ENCODE peak calls at places on chromosomes 11 and 22, in seven cellular contexts. One of them, this sample, is unnamed.

GRCh38 chr11:46047520-46047919 is 73.7 kb downstream of the PHF21A start:
- DNase-seq in IMR-90: no peak
- DNase-seq in mesenchymal stem cell: no peak
- DNase-seq in mesendoderm: no peak
- DNase-seq in H9: no peak
- DNase-seq in H1: no peak
- DNase-seq in trophoblast cell: no peak
- DNase-seq in this sample: no peak

GRCh38 chr11:120054753-120055045 is 83.2 kb downstream of the TRIM29 start:
- DNase-seq in IMR-90: no peak
- DNase-seq in mesenchymal stem cell: no peak
- DNase-seq in mesendoderm: no peak
- DNase-seq in H9: peak
- DNase-seq in H1: no peak
- DNase-seq in trophoblast cell: no peak
- DNase-seq in this sample: no peak

GRCh38 chr11:121715395-121715794 is 262.6 kb upstream of the SORL1-AS1 start:
- DNase-seq in IMR-90: no peak
- DNase-seq in mesenchymal stem cell: no peak
- DNase-seq in mesendoderm: no peak
- DNase-seq in H9: no peak
- DNase-seq in H1: no peak
- DNase-seq in trophoblast cell: no peak
- DNase-seq in this sample: no peak

GRCh38 chr22:36151006-36151595 is 9.5 kb downstream of the APOL3 start:
- DNase-seq in IMR-90: no peak
- DNase-seq in mesenchymal stem cell: no peak
- DNase-seq in mesendoderm: no peak
- DNase-seq in H9: no peak
- DNase-seq in H1: no peak
- DNase-seq in trophoblast cell: no peak
- DNase-seq in this sample: no peak

GRCh38 chr11:122173587-122173986 is 57.6 kb upstream of the BLID start:
- DNase-seq in IMR-90: no peak
- DNase-seq in mesenchymal stem cell: no peak
- DNase-seq in mesendoderm: no peak
- DNase-seq in H9: no peak
- DNase-seq in H1: no peak
- DNase-seq in trophoblast cell: no peak
- DNase-seq in this sample: no peak

GRCh38 chr22:23686416-23687024 is 4.3 kb upstream of the RGL4 start:
- DNase-seq in IMR-90: no peak
- DNase-seq in mesenchymal stem cell: no peak
- DNase-seq in mesendoderm: no peak
- DNase-seq in H9: no peak
- DNase-seq in H1: no peak
- DNase-seq in trophoblast cell: no peak
- DNase-seq in this sample: no peak

GRCh38 chr22:44445731-44446130 is 52.3 kb downstream of the RTL6 start:
- DNase-seq in IMR-90: no peak
- DNase-seq in mesenchymal stem cell: no peak
- DNase-seq in mesendoderm: no peak
- DNase-seq in H9: peak
- DNase-seq in H1: no peak
- DNase-seq in trophoblast cell: peak
- DNase-seq in this sample: no peak

GRCh38 chr11:69442807-69443137 is 38.7 kb upstream of the LINC01488 start:
- DNase-seq in IMR-90: peak
- DNase-seq in mesenchymal stem cell: peak
- DNase-seq in mesendoderm: peak
- DNase-seq in H9: peak
- DNase-seq in H1: no peak
- DNase-seq in trophoblast cell: peak
- DNase-seq in this sample: no peak

GRCh38 chr22:35379146-35379993 is 1.5 kb upstream of the HMOX1 start:
- DNase-seq in IMR-90: no peak
- DNase-seq in mesenchymal stem cell: no peak
- DNase-seq in mesendoderm: peak
- DNase-seq in H9: no peak
- DNase-seq in H1: no peak
- DNase-seq in trophoblast cell: peak
- DNase-seq in this sample: no peak

GRCh38 chr11:37370817-37371216 is 772.8 kb upstream of the RAG2 start:
- DNase-seq in IMR-90: no peak
- DNase-seq in mesenchymal stem cell: no peak
- DNase-seq in mesendoderm: no peak
- DNase-seq in H9: no peak
- DNase-seq in H1: no peak
- DNase-seq in trophoblast cell: no peak
- DNase-seq in this sample: no peak

GRCh38 chr11:103295704-103296103 is 186.5 kb downstream of the DYNC2H1 start:
- DNase-seq in IMR-90: no peak
- DNase-seq in mesenchymal stem cell: no peak
- DNase-seq in mesendoderm: peak
- DNase-seq in H9: no peak
- DNase-seq in H1: no peak
- DNase-seq in trophoblast cell: no peak
- DNase-seq in this sample: no peak

GRCh38 chr22:45997775-45998637 is 21.0 kb upstream of the WNT7B start:
- DNase-seq in IMR-90: no peak
- DNase-seq in mesenchymal stem cell: no peak
- DNase-seq in mesendoderm: no peak
- DNase-seq in H9: no peak
- DNase-seq in H1: no peak
- DNase-seq in trophoblast cell: no peak
- DNase-seq in this sample: no peak

GRCh38 chr11:914747-915493 is 4.3 kb upstream of the CHID1 start:
- DNase-seq in IMR-90: no peak
- DNase-seq in mesenchymal stem cell: no peak
- DNase-seq in mesendoderm: no peak
- DNase-seq in H9: no peak
- DNase-seq in H1: no peak
- DNase-seq in trophoblast cell: no peak
- DNase-seq in this sample: no peak

GRCh38 chr22:27438271-27438980 is 363.1 kb downstream of the MN1 start:
- DNase-seq in IMR-90: peak
- DNase-seq in mesenchymal stem cell: no peak
- DNase-seq in mesendoderm: peak
- DNase-seq in H9: no peak
- DNase-seq in H1: no peak
- DNase-seq in trophoblast cell: no peak
- DNase-seq in this sample: peak

GRCh38 chr11:61488651-61489291 is 19.8 kb upstream of the LRRC10B start:
- DNase-seq in IMR-90: no peak
- DNase-seq in mesenchymal stem cell: peak
- DNase-seq in mesendoderm: peak
- DNase-seq in H9: peak
- DNase-seq in H1: no peak
- DNase-seq in trophoblast cell: peak
- DNase-seq in this sample: no peak

GRCh38 chr11:128196235-128196634 is 391.1 kb downstream of the ETS1 start:
- DNase-seq in IMR-90: no peak
- DNase-seq in mesenchymal stem cell: no peak
- DNase-seq in mesendoderm: no peak
- DNase-seq in H9: no peak
- DNase-seq in H1: no peak
- DNase-seq in trophoblast cell: no peak
- DNase-seq in this sample: no peak

GRCh38 chr22:45397806-45398205 is 15.6 kb downstream of the SMC1B start:
- DNase-seq in IMR-90: no peak
- DNase-seq in mesenchymal stem cell: no peak
- DNase-seq in mesendoderm: peak
- DNase-seq in H9: peak
- DNase-seq in H1: no peak
- DNase-seq in trophoblast cell: no peak
- DNase-seq in this sample: no peak

GRCh38 chr11:36123353-36124220 is 165.6 kb downstream of the COMMD9 start:
- DNase-seq in IMR-90: no peak
- DNase-seq in mesenchymal stem cell: no peak
- DNase-seq in mesendoderm: no peak
- DNase-seq in H9: no peak
- DNase-seq in H1: no peak
- DNase-seq in trophoblast cell: no peak
- DNase-seq in this sample: no peak

GRCh38 chr11:118526688-118527087 is 586 bp upstream of the TTC36 start:
- DNase-seq in IMR-90: no peak
- DNase-seq in mesenchymal stem cell: no peak
- DNase-seq in mesendoderm: no peak
- DNase-seq in H9: no peak
- DNase-seq in H1: no peak
- DNase-seq in trophoblast cell: no peak
- DNase-seq in this sample: no peak

GRCh38 chr11:68584097-68584496 is 100.2 kb upstream of the GAL start:
- DNase-seq in IMR-90: peak
- DNase-seq in mesenchymal stem cell: no peak
- DNase-seq in mesendoderm: peak
- DNase-seq in H9: peak
- DNase-seq in H1: peak
- DNase-seq in trophoblast cell: no peak
- DNase-seq in this sample: peak

GRCh38 chr11:118531597-118532084 is 649 bp downstream of the TMEM25 start:
- DNase-seq in IMR-90: no peak
- DNase-seq in mesenchymal stem cell: no peak
- DNase-seq in mesendoderm: no peak
- DNase-seq in H9: no peak
- DNase-seq in H1: no peak
- DNase-seq in trophoblast cell: peak
- DNase-seq in this sample: no peak

GRCh38 chr22:22968366-22968765 is 80.8 kb downstream of the IGLL5 start:
- DNase-seq in IMR-90: no peak
- DNase-seq in mesenchymal stem cell: no peak
- DNase-seq in mesendoderm: no peak
- DNase-seq in H9: no peak
- DNase-seq in H1: no peak
- DNase-seq in trophoblast cell: no peak
- DNase-seq in this sample: no peak

GRCh38 chr11:6622261-6623171 is 3.3 kb upstream of the TPP1 start:
- DNase-seq in IMR-90: no peak
- DNase-seq in mesenchymal stem cell: no peak
- DNase-seq in mesendoderm: no peak
- DNase-seq in H9: no peak
- DNase-seq in H1: no peak
- DNase-seq in trophoblast cell: no peak
- DNase-seq in this sample: no peak

GRCh38 chr11:48036466-48036865 is 56.1 kb downstream of the PTPRJ start:
- DNase-seq in IMR-90: peak
- DNase-seq in mesenchymal stem cell: no peak
- DNase-seq in mesendoderm: no peak
- DNase-seq in H9: no peak
- DNase-seq in H1: no peak
- DNase-seq in trophoblast cell: no peak
- DNase-seq in this sample: no peak
- H3K4me2 ChIP-seq in IMR-90: peak
- H3K4me2 ChIP-seq in mesenchymal stem cell: no peak
- H3K4me2 ChIP-seq in mesendoderm: no peak
- H3K4me2 ChIP-seq in H9: no peak
- H3K4me2 ChIP-seq in H1: no peak
- H3K4me2 ChIP-seq in trophoblast cell: no peak
- H3K4me2 ChIP-seq in this sample: no peak

GRCh38 chr22:25383278-25383820 is 163.9 kb downstream of the CRYBB2 start:
- DNase-seq in IMR-90: no peak
- DNase-seq in mesenchymal stem cell: no peak
- DNase-seq in mesendoderm: no peak
- DNase-seq in H9: no peak
- DNase-seq in H1: no peak
- DNase-seq in trophoblast cell: no peak
- DNase-seq in this sample: no peak
- H2BK5ac ChIP-seq in IMR-90: no peak
- H2BK5ac ChIP-seq in mesenchymal stem cell: no peak
- H2BK5ac ChIP-seq in mesendoderm: no peak
- H2BK5ac ChIP-seq in H9: no peak
- H2BK5ac ChIP-seq in H1: no peak
- H2BK5ac ChIP-seq in trophoblast cell: no peak
- H2BK5ac ChIP-seq in this sample: peak

GRCh38 chr11:14114786-14115185 is 152.3 kb downstream of the SPON1 start:
- DNase-seq in IMR-90: no peak
- DNase-seq in mesenchymal stem cell: no peak
- DNase-seq in mesendoderm: no peak
- DNase-seq in H9: no peak
- DNase-seq in H1: no peak
- DNase-seq in trophoblast cell: no peak
- DNase-seq in this sample: no peak

GRCh38 chr11:14119357-14119756 is 156.8 kb downstream of the SPON1 start:
- DNase-seq in IMR-90: no peak
- DNase-seq in mesenchymal stem cell: no peak
- DNase-seq in mesendoderm: no peak
- DNase-seq in H9: no peak
- DNase-seq in H1: no peak
- DNase-seq in trophoblast cell: no peak
- DNase-seq in this sample: no peak

GRCh38 chr11:14114269-14114668 is 151.7 kb downstream of the SPON1 start:
- DNase-seq in IMR-90: no peak
- DNase-seq in mesenchymal stem cell: no peak
- DNase-seq in mesendoderm: no peak
- DNase-seq in H9: no peak
- DNase-seq in H1: no peak
- DNase-seq in trophoblast cell: no peak
- DNase-seq in this sample: no peak

GRCh38 chr11:14117632-14118031 is 155.1 kb downstream of the SPON1 start:
- DNase-seq in IMR-90: no peak
- DNase-seq in mesenchymal stem cell: no peak
- DNase-seq in mesendoderm: no peak
- DNase-seq in H9: no peak
- DNase-seq in H1: no peak
- DNase-seq in trophoblast cell: no peak
- DNase-seq in this sample: no peak

DNA sequence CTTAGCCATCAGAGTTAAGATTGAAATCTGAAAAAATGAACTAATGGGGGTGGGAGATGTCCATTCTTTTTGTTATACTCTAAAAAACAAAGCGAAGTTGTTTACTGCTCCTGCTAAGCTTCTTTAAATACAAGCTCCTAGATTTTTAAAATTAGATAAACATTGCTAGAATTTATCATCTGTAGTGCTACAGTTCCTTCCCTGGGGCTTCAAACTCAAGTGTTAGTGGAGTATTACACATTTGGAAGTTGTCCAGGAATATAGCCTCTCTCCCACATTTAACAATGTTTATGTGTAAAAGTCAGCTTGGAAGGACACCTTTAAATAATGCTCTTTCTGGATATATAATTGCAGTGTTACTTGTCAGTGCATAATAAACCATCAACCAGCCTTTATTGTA is 155.5 kb downstream of the SPON1 start:
- DNase-seq in IMR-90: no peak
- DNase-seq in mesenchymal stem cell: no peak
- DNase-seq in mesendoderm: no peak
- DNase-seq in H9: no peak
- DNase-seq in H1: no peak
- DNase-seq in trophoblast cell: no peak
- DNase-seq in this sample: no peak
- H3K27ac ChIP-seq in IMR-90: no peak
- H3K27ac ChIP-seq in mesenchymal stem cell: no peak
- H3K27ac ChIP-seq in mesendoderm: no peak
- H3K27ac ChIP-seq in H9: no peak
- H3K27ac ChIP-seq in H1: no peak
- H3K27ac ChIP-seq in trophoblast cell: no peak
- H3K27ac ChIP-seq in this sample: no peak

DNA sequence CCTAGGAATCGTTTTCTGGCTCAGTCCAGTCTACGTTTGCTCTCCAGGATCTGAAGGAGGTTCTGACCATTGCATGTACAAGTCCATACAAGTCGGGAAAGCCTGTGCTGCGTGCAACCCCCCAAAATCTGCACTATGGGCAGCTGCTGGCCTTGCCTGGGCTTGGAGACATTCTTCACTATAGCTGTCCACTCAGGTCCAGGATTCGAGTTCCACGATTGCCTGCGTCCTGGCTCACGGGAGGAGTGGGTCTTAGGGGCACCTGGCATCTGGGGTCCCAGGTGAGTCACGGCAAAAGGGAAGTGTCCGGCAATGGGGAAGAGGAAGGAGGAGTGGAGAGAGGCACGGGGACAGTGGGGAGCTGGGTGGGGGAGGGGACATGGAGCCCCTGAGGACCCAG is 563.0 kb downstream of the BRD1 start:
- DNase-seq in IMR-90: no peak
- DNase-seq in mesenchymal stem cell: no peak
- DNase-seq in mesendoderm: no peak
- DNase-seq in H9: no peak
- DNase-seq in H1: no peak
- DNase-seq in trophoblast cell: no peak
- DNase-seq in this sample: no peak
- H3K4me2 ChIP-seq in IMR-90: no peak
- H3K4me2 ChIP-seq in mesenchymal stem cell: no peak
- H3K4me2 ChIP-seq in mesendoderm: no peak
- H3K4me2 ChIP-seq in H9: no peak
- H3K4me2 ChIP-seq in H1: no peak
- H3K4me2 ChIP-seq in trophoblast cell: no peak
- H3K4me2 ChIP-seq in this sample: no peak